ENCODE peak calls at places on chromosomes 7 and 10, in seven cellular contexts. X, W, S, R, F, T and B are unnamed samples.
A peak's percentile ranks its signal among the peaks of the same experiment; 100 is the strongest.

GRCh38 chr7:149707448-149707886 is 65.9 kb downstream of the ZNF467 start:
- DNase-seq in W (peak; percentile 18), S (no peak), X (no peak), R (no peak), T (no peak), F (no peak), B (no peak)

GRCh38 chr10:125637496-125637895 is 45.5 kb downstream of the TEX36 start:
- DNase-seq in W (no peak), X (no peak), T (no peak), R (no peak), F (no peak), S (no peak), B (no peak)

GRCh38 chr10:70458329-70459060 is 17.0 kb upstream of the NODAL start:
- DNase-seq in R (peak; percentile 84), T (peak; percentile 68), X (peak; percentile 54), W (no peak), F (peak; percentile 92), S (no peak), B (no peak)

GRCh38 chr10:1116051-1116450 is 59.9 kb downstream of the WDR37 start:
- DNase-seq in T (no peak), F (no peak), W (no peak), R (no peak), S (no peak), X (no peak), B (no peak)

GRCh38 chr7:64959072-64959747 is 31.6 kb downstream of the ZNF117 start:
- DNase-seq in T (no peak), X (no peak), S (no peak), W (peak; percentile 24), R (no peak), F (no peak), B (no peak)

GRCh38 chr10:87878664-87879459 is 15.4 kb downstream of the PTEN start:
- DNase-seq in T (no peak), F (no peak), W (no peak), X (no peak), R (no peak), S (no peak), B (no peak)

GRCh38 chr10:13765641-13766341 is 179.0 kb downstream of the PRPF18 start:
- DNase-seq in R (no peak), X (no peak), F (no peak), W (peak; percentile 80), T (no peak), S (no peak), B (no peak)

GRCh38 chr7:1985071-1985470 is 247.7 kb downstream of the MAD1L1 start:
- DNase-seq in S (no peak), F (no peak), T (no peak), X (no peak), W (no peak), R (no peak), B (no peak)

GRCh38 chr10:102998508-102998907 is 80.4 kb downstream of the CNNM2 start:
- DNase-seq in X (no peak), W (no peak), S (no peak), F (no peak), R (no peak), T (no peak), B (no peak)

GRCh38 chr7:95865716-95866371 is 93.5 kb downstream of the DYNC1I1 start:
- DNase-seq in S (no peak), R (peak; percentile 59), F (no peak), X (no peak), W (peak; percentile 25), T (peak; percentile 58), B (no peak)

GRCh38 chr10:88833722-88834121 is 17.9 kb downstream of the ANKRD22 start:
- DNase-seq in W (no peak), X (no peak), R (no peak), F (no peak), T (no peak), S (no peak), B (no peak)

GRCh38 chr10:44261296-44261695 is 123.6 kb downstream of the CXCL12 start:
- DNase-seq in S (no peak), X (no peak), F (no peak), T (peak; percentile 94), R (no peak), W (no peak), B (no peak)

GRCh38 chr7:110835209-110835608 is 255.7 kb upstream of the LRRN3 start:
- DNase-seq in R (no peak), S (no peak), X (peak; percentile 43), T (no peak), W (peak; percentile 18), F (no peak), B (no peak)

GRCh38 chr10:35462491-35462934 is 126.2 kb downstream of the CCNY start:
- DNase-seq in X (no peak), W (peak; percentile 56), T (peak; percentile 39), R (no peak), F (no peak), S (no peak), B (no peak)